ENCODE peak calls at places on chromosomes 2 and 18, in ten cellular contexts. B is NCI-H748 treated with DMSO at 0.1 percent for 48 hours, N is anterior cingulate cortex, W is MM.1S, K is HFF-Myc, P is non-pigmented ciliary epithelial cell, I is NCI-H774, X is H7, S is AG08396, D is DMS79 treated with DMSO at 0.1 percent for 48 hours. E is an unnamed sample.

GRCh38 chr18:12308386-12309100 is 502 bp downstream of the TUBB6 start:
- DNase-seq in B (no peak), N (no peak), W (no peak), K (no peak), P (peak), I (no peak), X (peak), S (peak), D (no peak), E (no peak)

GRCh38 chr2:71926098-71926466 is 221.6 kb downstream of the CYP26B1 start:
- DNase-seq in B (no peak), N (no peak), W (no peak), K (no peak), P (no peak), I (no peak), X (peak), S (no peak), D (no peak), E (no peak)

GRCh38 chr18:5420909-5421308 is 122.9 kb downstream of the EPB41L3 start:
- DNase-seq in B (no peak), N (no peak), W (no peak), K (no peak), P (no peak), I (no peak), X (no peak), S (no peak), D (no peak), E (no peak)

GRCh38 chr2:100070078-100070477 is 72.3 kb downstream of the AFF3 start:
- DNase-seq in B (no peak), N (no peak), W (no peak), K (no peak), P (no peak), I (no peak), X (no peak), S (no peak), D (no peak), E (no peak)

GRCh38 chr18:48445540-48445939 is 36.4 kb upstream of the ZBTB7C start:
- DNase-seq in B (peak), N (no peak), W (peak), K (peak), P (peak), I (peak), X (peak), S (peak), D (peak), E (peak)

GRCh38 chr18:2706903-2707302 is 51.4 kb downstream of the SMCHD1 start:
- DNase-seq in B (no peak), N (no peak), W (no peak), K (no peak), P (no peak), I (no peak), X (no peak), S (no peak), D (no peak), E (no peak)

GRCh38 chr2:46821600-46821999 is 94.0 kb downstream of the MCFD2 start:
- DNase-seq in B (no peak), N (no peak), W (no peak), K (no peak), P (no peak), I (no peak), X (no peak), S (no peak), D (no peak), E (no peak)

GRCh38 chr2:71792926-71793761 is 339.8 kb downstream of the DYSF start:
- DNase-seq in B (no peak), N (no peak), W (no peak), K (no peak), P (peak), I (no peak), X (no peak), S (peak), D (no peak), E (no peak)

GRCh38 chr18:9474103-9474982 is 970 bp upstream of the RALBP1 start:
- DNase-seq in B (peak), N (no peak), W (no peak), K (no peak), P (peak), I (no peak), X (no peak), S (peak), D (peak), E (no peak)